ENCODE peak calls at places on chromosomes 7 and 10, in eight cellular contexts. U is uterus, A is neural progenitor cell, F is GM23338, D is adrenal gland, L is GM06990, T is heart left ventricle, M is ovary. X is an unnamed sample.

GRCh38 chr10:75404335-75405200 is 3.0 kb upstream of the ZNF503 start:
- DNase-seq in U (peak; percentile 46), A (peak; percentile 80), F (peak; percentile 71), D (peak; percentile 78), L (no peak), T (peak; percentile 52), M (peak; percentile 78), X (peak; percentile 26)

GRCh38 chr10:129426670-129427069 is 40.4 kb upstream of the MGMT start:
- DNase-seq in U (no peak), A (no peak), F (no peak), D (no peak), L (no peak), T (no peak), M (no peak), X (no peak)

GRCh38 chr10:10831085-10831484 is 186.6 kb upstream of the CELF2 start:
- DNase-seq in U (peak; percentile 32), A (no peak), F (no peak), D (peak; percentile 54), L (no peak), T (no peak), M (no peak), X (no peak)

GRCh38 chr7:74606101-74606908 is 51.2 kb upstream of the GTF2I start:
- DNase-seq in U (no peak), A (peak; percentile 49), F (peak; percentile 68), D (peak; percentile 65), L (peak; percentile 62), T (peak; percentile 51), M (peak; percentile 49), X (peak; percentile 50)

GRCh38 chr10:106338486-106338885 is 826.0 kb downstream of the SORCS1 start:
- DNase-seq in U (no peak), A (peak; percentile 12), F (no peak), D (no peak), L (no peak), T (no peak), M (no peak), X (no peak)

GRCh38 chr10:11018830-11019692 is 1.4 kb downstream of the CELF2 start:
- DNase-seq in U (no peak), A (no peak), F (no peak), D (no peak), L (no peak), T (no peak), M (no peak), X (no peak)

GRCh38 chr7:138625084-138625848 is 75.9 kb downstream of the SVOPL start:
- DNase-seq in U (no peak), A (no peak), F (peak; percentile 14), D (no peak), L (no peak), T (no peak), M (no peak), X (no peak)

GRCh38 chr7:98203964-98204605 is 7.2 kb upstream of the BHLHA15 start:
- DNase-seq in U (no peak), A (no peak), F (no peak), D (no peak), L (no peak), T (no peak), M (no peak), X (no peak)

GRCh38 chr10:94208315-94208714 is 154.4 kb downstream of the NOC3L start:
- DNase-seq in U (no peak), A (no peak), F (no peak), D (no peak), L (no peak), T (no peak), M (no peak), X (no peak)

GRCh38 chr7:67489881-67490280 is 493.2 kb downstream of the TYW1 start:
- DNase-seq in U (no peak), A (no peak), F (no peak), D (no peak), L (no peak), T (no peak), M (no peak), X (no peak)

GRCh38 chr7:34991938-34992840 is 45.1 kb downstream of the DPY19L1 start:
- DNase-seq in U (no peak), A (no peak), F (no peak), D (no peak), L (peak; percentile 37), T (no peak), M (no peak), X (no peak)

GRCh38 chr7:44074349-44074695 is 8.0 kb downstream of the POLM start:
- DNase-seq in U (no peak), A (no peak), F (no peak), D (no peak), L (no peak), T (no peak), M (no peak), X (no peak)

GRCh38 chr10:19570143-19570542 is 246.1 kb upstream of the PLXDC2 start:
- DNase-seq in U (no peak), A (no peak), F (no peak), D (no peak), L (no peak), T (no peak), M (no peak), X (no peak)

GRCh38 chr10:112716924-112717348 is 233.1 kb upstream of the TCF7L2 start:
- DNase-seq in U (no peak), A (no peak), F (no peak), D (no peak), L (no peak), T (no peak), M (no peak), X (no peak)

GRCh38 chr10:24255907-24256306 is 47.0 kb downstream of the KIAA1217 start:
- DNase-seq in U (no peak), A (peak; percentile 30), F (no peak), D (peak; percentile 71), L (no peak), T (peak; percentile 59), M (no peak), X (peak; percentile 48)

GRCh38 chr10:24255115-24255895 is 46.4 kb downstream of the KIAA1217 start:
- DNase-seq in U (no peak), A (peak; percentile 68), F (peak; percentile 65), D (no peak), L (no peak), T (no peak), M (no peak), X (no peak)

GRCh38 chr10:24254180-24254579 is 45.2 kb downstream of the KIAA1217 start:
- DNase-seq in U (no peak), A (no peak), F (no peak), D (no peak), L (no peak), T (no peak), M (no peak), X (no peak)

GRCh38 chr10:24257588-24257987 is 48.6 kb downstream of the KIAA1217 start:
- DNase-seq in U (no peak), A (no peak), F (no peak), D (no peak), L (no peak), T (no peak), M (no peak), X (no peak)

DNA sequence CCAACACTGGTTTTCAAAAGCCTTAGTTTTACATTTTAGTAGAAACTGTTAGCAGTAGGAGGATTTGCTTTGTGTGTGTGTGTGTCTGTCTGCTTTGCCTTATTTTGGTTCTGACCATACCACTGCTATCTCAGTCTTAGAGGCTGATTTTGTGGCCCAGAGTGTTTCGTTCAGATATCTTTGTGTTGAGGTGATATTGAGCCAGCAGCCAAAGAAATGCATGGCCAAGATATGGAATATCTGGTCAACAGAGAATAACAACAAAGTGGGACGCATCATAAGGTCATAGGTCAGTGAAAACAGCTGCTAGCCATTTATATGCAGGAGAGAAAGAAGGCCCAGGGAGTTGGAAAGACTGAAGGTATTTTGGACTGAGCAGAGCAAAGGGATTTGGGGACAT is 47.7 kb downstream of the KIAA1217 start:
- DNase-seq in U (no peak), A (no peak), F (no peak), D (no peak), L (no peak), T (no peak), M (no peak), X (no peak)
- H3K36me3 ChIP-seq in U (no peaks in the 10 kb centered on the region), A (no peaks in the 10 kb centered on the region), F (no peaks in the 10 kb centered on the region), D (no peaks in the 10 kb centered on the region), L (no peaks in the 10 kb centered on the region), T (no peaks in the 10 kb centered on the region), M (no peaks in the 10 kb centered on the region), X (no peaks in the 10 kb centered on the region)

GRCh38 chr7:143459359-143459758 is 16.1 kb downstream of the TAS2R60 start:
- DNase-seq in U (no peak), A (no peak), F (no peak), D (no peak), L (no peak), T (no peak), M (no peak), X (no peak)

GRCh38 chr7:143454091-143454729 is 11.0 kb downstream of the TAS2R60 start:
- DNase-seq in U (no peak), A (no peak), F (no peak), D (no peak), L (no peak), T (no peak), M (no peak), X (no peak)

GRCh38 chr7:143458263-143458662 is 15.0 kb downstream of the TAS2R60 start:
- DNase-seq in U (no peak), A (no peak), F (no peak), D (no peak), L (no peak), T (no peak), M (no peak), X (no peak)

GRCh38 chr7:143455494-143455893 is 12.2 kb downstream of the TAS2R60 start:
- DNase-seq in U (no peak), A (no peak), F (no peak), D (no peak), L (no peak), T (no peak), M (no peak), X (no peak)

GRCh38 chr7:143456992-143457793 is 13.9 kb downstream of the TAS2R60 start:
- DNase-seq in U (no peak), A (no peak), F (no peak), D (no peak), L (no peak), T (no peak), M (no peak), X (no peak)
- TF ChIP-seq CTCF in U (no peak), A (no peak), F (no peak), D (no peak), L (no peak), T (no peak), M (no peak), X (no peak)

DNA sequence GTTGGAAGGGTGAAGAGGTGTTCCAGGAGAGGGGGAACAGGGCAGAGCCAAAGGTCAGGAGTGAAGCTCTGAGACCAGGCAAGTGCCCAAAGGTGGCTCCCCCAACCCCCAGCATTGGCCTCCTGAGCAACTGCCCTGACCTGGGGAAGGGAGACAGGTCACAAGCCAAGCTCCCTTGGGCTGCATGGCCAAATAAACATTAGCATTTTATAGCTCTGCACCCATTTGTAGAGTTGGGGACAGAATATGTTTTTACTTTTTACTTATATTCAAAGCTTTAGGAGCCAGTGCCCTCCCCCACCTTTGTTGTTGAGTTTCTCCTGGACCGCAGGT is 4.0 kb downstream of the UNC5B start:
- DNase-seq in U (no peak), A (no peak), F (no peak), D (peak; percentile 39), L (no peak), T (no peak), M (no peak), X (no peak)
- H3K36me3 ChIP-seq in U (no peaks in the 10 kb centered on the region), A (no peaks in the 10 kb centered on the region), F (no peaks in the 10 kb centered on the region), D (no peaks in the 10 kb centered on the region), L (no peaks in the 10 kb centered on the region), T (no peaks in the 10 kb centered on the region), M (no peaks in the 10 kb centered on the region), X (no peaks in the 10 kb centered on the region)

DNA sequence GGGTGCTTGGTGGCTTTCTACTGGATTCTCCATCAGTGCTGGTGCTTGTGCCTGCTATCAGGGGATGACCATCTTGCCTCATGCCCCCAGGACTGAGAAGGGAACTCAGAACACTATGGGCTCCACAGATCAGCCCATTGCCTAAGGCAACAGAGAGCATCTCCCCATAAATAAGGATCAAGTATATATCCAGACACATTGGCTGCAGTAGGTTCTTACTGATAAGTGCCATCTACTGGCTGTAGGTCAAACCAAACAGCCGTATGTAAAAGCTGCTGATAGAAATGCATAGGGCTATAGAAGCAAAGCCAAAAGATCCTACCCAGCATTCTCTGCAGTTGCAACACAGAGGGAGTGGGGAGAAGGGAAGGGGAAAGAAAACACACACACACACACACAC is 153.7 kb downstream of the CDK14 start:
- DNase-seq in U (no peak), A (no peak), F (peak; percentile 35), D (no peak), L (no peak), T (no peak), M (no peak), X (no peak)
- TF ChIP-seq CTCF in U (no peak), A (peak; percentile 23), F (peak; percentile 51), D (no peak), L (peak; percentile 50), T (no peak), M (no peak), X (no peak)

X was measured in heart right ventricle.